ENCODE peak calls at places on chromosomes 13 and 19, in six cellular contexts. I is uterus; D is cardiac muscle cell; O is activated naive CD4-positive, alpha-beta T cell treated with Interleukin-2 at 50 U/mL for 16 hours; T is omental fat pad; A is activated CD4-positive, CD25-positive, alpha-beta regulatory T cell treated with anti-CD3 and anti-CD28 coated beads, Interleukin-2, amount 50 U/mL, for 72 hours. Z is an unnamed sample.
A peak's percentile ranks its signal among the peaks of the same experiment; 100 is the strongest.

GRCh38 chr19:54478677-54479266 is 5.7 kb upstream of the CDC42EP5 start:
- DNase-seq in I (no peak), D (peak; percentile 64), A (no peak), T (no peak), O (no peak), Z (no peak)

GRCh38 chr19:45630463-45630862 is 8.7 kb downstream of the EML2 start:
- DNase-seq in I (no peak), D (peak; percentile 84), T (no peak), A (no peak), O (no peak), Z (no peak)

GRCh38 chr19:7397687-7398086 is 49.0 kb downstream of the ARHGEF18 start:
- DNase-seq in D (peak; percentile 90), A (no peak), I (no peak), O (no peak), T (no peak), Z (no peak)

GRCh38 chr13:30438286-30438685 is 16.0 kb downstream of the UBE2L5 start:
- DNase-seq in I (no peak), T (no peak), O (no peak), A (no peak), D (no peak), Z (no peak)

GRCh38 chr13:20943519-20944012 is 41.0 kb upstream of the XPO4 start:
- DNase-seq in T (peak; percentile 76), A (peak; percentile 53), I (peak; percentile 92), D (peak; percentile 96), O (peak; percentile 67), Z (peak; percentile 66)

GRCh38 chr19:19550454-19550842 is 12.4 kb downstream of the CILP2 start:
- DNase-seq in I (no peak), T (no peak), D (peak; percentile 78), O (no peak), A (no peak), Z (no peak)

GRCh38 chr13:85847012-85847411 is 47.8 kb upstream of the SLITRK6 start:
- DNase-seq in A (no peak), O (no peak), I (no peak), D (no peak), T (no peak), Z (no peak)

GRCh38 chr13:92719868-92720267 is 506.7 kb upstream of the GPC6 start:
- DNase-seq in T (no peak), A (no peak), O (no peak), I (no peak), D (no peak), Z (no peak)

GRCh38 chr19:49581007-49581508 is at the start of gene PRRG2:
- DNase-seq in T (no peak), D (no peak), A (no peak), O (no peak), I (no peak), Z (no peak)

Z was measured in HuH-7.5.